ENCODE peak calls at places on chromosome 7, in five cellular contexts. M is GM12878, P is K562, J is PC-3, W is neural progenitor cell. D is an unnamed sample.

GRCh38 chr7:7821517-7821916 is 103.1 kb upstream of the RPA3 start:
- DNase-seq in J (no peak), W (peak; percentile 9), P (no peak), M (no peak), D (no peak)

GRCh38 chr7:135249901-135250300 is 16.3 kb downstream of the STRA8 start:
- DNase-seq in P (no peak), J (no peak), W (no peak), M (no peak), D (no peak)

GRCh38 chr7:84729284-84729683 is 457.6 kb downstream of the SEMA3D start:
- DNase-seq in M (no peak), P (no peak), J (no peak), W (no peak), D (no peak)

GRCh38 chr7:22453159-22453558 is 46.8 kb downstream of the STEAP1B start:
- DNase-seq in M (no peak), J (no peak), W (no peak), P (no peak), D (no peak)

GRCh38 chr7:82105463-82105862 is 335.6 kb upstream of the HGF start:
- DNase-seq in M (no peak), W (no peak), J (peak; percentile 80), P (no peak), D (no peak)

GRCh38 chr7:125568799-125569198 is 639.2 kb upstream of the POT1 start:
- DNase-seq in W (no peak), P (no peak), J (no peak), M (peak; percentile 31), D (peak; percentile 90)

GRCh38 chr7:155593455-155594162 is 47.2 kb upstream of the CNPY1 start:
- DNase-seq in M (no peak), J (no peak), P (no peak), W (no peak), D (no peak)

GRCh38 chr7:34900891-34901493 is 136.3 kb downstream of the DPY19L1 start:
- DNase-seq in P (peak; percentile 44), W (peak; percentile 47), M (no peak), J (no peak), D (no peak)

GRCh38 chr7:128869138-128869943 is 6.7 kb downstream of the ATP6V1F start:
- DNase-seq in J (peak; percentile 56), P (no peak), M (no peak), W (peak; percentile 88), D (peak; percentile 88)

GRCh38 chr7:33698692-33699128 is 206.6 kb upstream of the BMPER start:
- DNase-seq in M (no peak), W (no peak), P (no peak), J (no peak), D (no peak)

GRCh38 chr7:155203059-155203881 is 94.4 kb upstream of the INSIG1 start:
- DNase-seq in P (no peak), M (no peak), W (no peak), J (no peak), D (no peak)

GRCh38 chr7:84085147-84085546 is 109.4 kb downstream of the SEMA3A start:
- DNase-seq in P (no peak), J (peak; percentile 58), M (no peak), W (no peak), D (no peak)

GRCh38 chr7:55028011-55028410 is 9.2 kb downstream of the EGFR start:
- DNase-seq in W (no peak), J (no peak), P (peak; percentile 29), M (no peak), D (no peak)

GRCh38 chr7:77550586-77550985 is 13.5 kb downstream of the PTPN12 start:
- DNase-seq in J (no peak), P (no peak), M (no peak), W (no peak), D (no peak)

GRCh38 chr7:11373546-11374142 is 400.0 kb downstream of the PHF14 start:
- DNase-seq in J (peak; percentile 54), W (peak; percentile 37), M (no peak), P (peak; percentile 16), D (peak; percentile 52)
- TF ChIP-seq CTCF in J (peak; percentile 75), W (peak; percentile 73), M (peak; percentile 41), P (no peak), D (peak; percentile 65)

GRCh38 chr7:102101111-102101551 is 185.5 kb upstream of the SH2B2 start:
- DNase-seq in M (no peak), W (no peak), P (no peak), J (peak; percentile 85), D (no peak)
- H3K36me3 ChIP-seq in M (peaks cover 19% of the 10 kb centered on the region), W (no peaks in the 10 kb centered on the region), P (peaks cover 56% of the 10 kb centered on the region), J (peaks cover 7% of the 10 kb centered on the region), D (peaks cover 4% of the 10 kb centered on the region)

GRCh38 chr7:65927489-65928448 is 54.2 kb downstream of the GUSB start:
- DNase-seq in M (no peak), J (no peak), W (no peak), P (peak; percentile 81), D (no peak)
- H4K20me1 ChIP-seq in M (no peaks in the 10 kb centered on the region), J (no peaks in the 10 kb centered on the region), W (peaks cover 39% of the 10 kb centered on the region), P (peaks cover 2% of the 10 kb centered on the region), D (no peaks in the 10 kb centered on the region)

GRCh38 chr7:4641667-4642467 is 40.2 kb upstream of the FOXK1 start:
- DNase-seq in M (peak; percentile 65), W (peak; percentile 98), P (peak; percentile 98), J (peak; percentile 95), D (peak; percentile 97)
- TF ChIP-seq CTCF in M (peak; percentile 21), W (peak; percentile 53), P (peak; percentile 38), J (peak; percentile 36), D (peak; percentile 26)

DNA sequence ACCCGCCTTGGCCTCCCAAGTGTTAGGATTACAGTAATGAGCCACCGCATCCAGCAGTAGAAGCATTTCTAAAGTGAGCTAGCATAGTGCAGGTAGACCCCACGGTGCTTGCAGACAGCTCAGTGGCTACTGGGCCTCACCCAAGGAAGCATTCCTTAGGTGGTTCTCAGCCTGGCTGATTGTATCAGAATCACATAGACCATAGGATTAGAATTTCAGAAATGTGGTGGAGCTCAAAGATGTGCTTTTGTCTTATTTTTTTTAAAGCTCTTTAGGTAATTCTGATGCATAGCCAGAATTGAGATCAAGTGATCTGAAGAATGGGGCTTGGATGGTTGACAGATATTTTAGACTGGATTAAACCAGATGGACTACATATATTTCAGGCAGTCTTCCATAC is 10.9 kb downstream of the ANLN start:
- DNase-seq in P (no peak), J (no peak), M (no peak), W (no peak), D (no peak)
- H3K36me3 ChIP-seq in P (peaks cover 93% of the 10 kb centered on the region), J (peaks cover 81% of the 10 kb centered on the region), M (peaks cover 10% of the 10 kb centered on the region), W (peaks cover 47% of the 10 kb centered on the region), D (peaks cover 28% of the 10 kb centered on the region)

GRCh38 chr7:6376820-6377219 is 70.9 kb downstream of the DAGLB start:
- DNase-seq in P (no peak), W (no peak), J (no peak), M (no peak), D (no peak)

GRCh38 chr7:6382797-6383196 is 65.0 kb downstream of the DAGLB start:
- DNase-seq in P (no peak), J (no peak), W (no peak), M (no peak), D (no peak)

GRCh38 chr7:6384327-6384726 is 63.4 kb downstream of the DAGLB start:
- DNase-seq in P (no peak), M (no peak), W (no peak), J (no peak), D (no peak)

GRCh38 chr7:6379881-6380280 is 67.9 kb downstream of the DAGLB start:
- DNase-seq in W (no peak), M (no peak), J (no peak), P (no peak), D (no peak)

DNA sequence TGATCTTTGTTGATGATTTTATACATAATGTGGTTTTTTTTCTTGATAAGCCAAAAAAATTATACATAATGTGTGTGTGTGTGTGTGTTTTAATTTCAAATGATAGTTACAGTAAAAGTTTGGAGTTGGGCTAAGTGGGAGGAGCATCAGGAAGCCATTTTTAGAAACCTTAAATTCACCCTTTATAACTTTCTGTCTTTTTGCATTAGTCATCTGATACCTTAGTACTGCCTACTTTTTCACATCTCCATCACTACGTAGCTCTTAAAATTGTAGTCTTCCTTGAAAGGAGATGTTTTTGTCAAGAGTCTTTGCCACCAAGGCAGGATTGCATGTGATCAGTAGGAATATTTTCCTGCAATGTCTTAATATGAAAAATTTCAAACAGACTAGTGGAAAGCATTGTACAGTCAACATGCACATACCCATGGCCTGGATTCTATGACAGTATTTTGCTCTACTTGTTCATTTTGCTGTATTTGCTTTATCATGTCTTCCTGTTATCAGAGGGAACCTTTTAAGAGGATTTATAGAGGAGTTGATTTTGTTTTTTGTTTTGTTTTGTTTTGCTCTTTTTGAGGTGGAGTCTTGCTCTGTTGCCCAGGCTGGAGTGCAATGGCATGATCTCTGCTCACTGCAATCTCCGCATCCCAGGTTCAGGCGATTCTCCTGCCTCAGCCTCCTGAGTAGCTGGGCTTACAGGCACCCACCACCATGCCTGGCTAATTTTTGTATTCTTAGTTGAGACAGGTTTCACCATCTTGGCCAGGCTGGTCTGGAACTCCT is 67.3 kb downstream of the DAGLB start:
- DNase-seq in W (no peak), P (no peak), M (no peak), J (no peak), D (no peak)
- H4K20me1 ChIP-seq in W (peaks cover 100% of the 10 kb centered on the region), P (peaks cover 59% of the 10 kb centered on the region), M (peaks cover 9% of the 10 kb centered on the region), J (peaks cover 65% of the 10 kb centered on the region), D (peaks cover 53% of the 10 kb centered on the region)

GRCh38 chr7:132687016-132687415 is 110.7 kb upstream of the PLXNA4 start:
- DNase-seq in J (no peak), P (no peak), W (no peak), M (no peak), D (no peak)

GRCh38 chr7:132685301-132685700 is 109.0 kb upstream of the PLXNA4 start:
- DNase-seq in J (no peak), W (no peak), M (no peak), P (no peak), D (no peak)

GRCh38 chr7:132687981-132688383 is 111.7 kb upstream of the PLXNA4 start:
- DNase-seq in M (no peak), J (no peak), P (no peak), W (peak; percentile 75), D (no peak)

GRCh38 chr7:132680590-132680989 is 104.3 kb upstream of the PLXNA4 start:
- DNase-seq in J (no peak), M (no peak), P (no peak), W (no peak), D (no peak)

GRCh38 chr7:132683967-132684690 is 107.9 kb upstream of the PLXNA4 start:
- DNase-seq in J (no peak), W (no peak), M (no peak), P (no peak), D (no peak)
- TF ChIP-seq CTCF in J (peak; percentile 32), W (peak; percentile 25), M (no peak), P (no peak), D (no peak)

GRCh38 chr7:48098846-48099245 is 9.8 kb downstream of the UPP1 start:
- DNase-seq in P (no peak), J (no peak), M (no peak), W (no peak), D (no peak)
- H3K36me3 ChIP-seq in P (no peaks in the 10 kb centered on the region), J (peaks cover 64% of the 10 kb centered on the region), M (no peaks in the 10 kb centered on the region), W (no peaks in the 10 kb centered on the region), D (no peaks in the 10 kb centered on the region)